ENCODE peak calls at places on chromosomes 3 and 15, in five cellular contexts. One of them, this sample, is unnamed.

GRCh38 chr15:99321477-99321876 is 70.2 kb downstream of the LRRC28 start:
- DNase-seq in activated B cell treated with CpG ODN at 0.5 μM for 24 hours: no peak
- DNase-seq in ACHN: no peak
- DNase-seq in RWPE1: no peak
- DNase-seq in Calu3: no peak
- DNase-seq in this sample: no peak

GRCh38 chr3:187296915-187297314 is 5.4 kb upstream of the MASP1 start:
- DNase-seq in activated B cell treated with CpG ODN at 0.5 μM for 24 hours: no peak
- DNase-seq in ACHN: no peak
- DNase-seq in RWPE1: no peak
- DNase-seq in Calu3: no peak
- DNase-seq in this sample: no peak

GRCh38 chr3:99413504-99413903 is 224.9 kb upstream of the COL8A1 start:
- DNase-seq in activated B cell treated with CpG ODN at 0.5 μM for 24 hours: no peak
- DNase-seq in ACHN: peak
- DNase-seq in RWPE1: peak
- DNase-seq in Calu3: no peak
- DNase-seq in this sample: no peak

GRCh38 chr3:31086698-31087097 is 192.2 kb upstream of the GADL1 start:
- DNase-seq in activated B cell treated with CpG ODN at 0.5 μM for 24 hours: no peak
- DNase-seq in ACHN: no peak
- DNase-seq in RWPE1: no peak
- DNase-seq in Calu3: no peak
- DNase-seq in this sample: no peak

GRCh38 chr3:65328148-65328547 is 640.3 kb upstream of the ADAMTS9 start:
- DNase-seq in activated B cell treated with CpG ODN at 0.5 μM for 24 hours: no peak
- DNase-seq in ACHN: no peak
- DNase-seq in RWPE1: no peak
- DNase-seq in Calu3: no peak
- DNase-seq in this sample: no peak

GRCh38 chr3:117398166-117398954 is 688.8 kb downstream of the TUSC7 start:
- DNase-seq in activated B cell treated with CpG ODN at 0.5 μM for 24 hours: no peak
- DNase-seq in ACHN: no peak
- DNase-seq in RWPE1: no peak
- DNase-seq in Calu3: no peak
- DNase-seq in this sample: no peak

GRCh38 chr15:70777156-70777926 is 14.0 kb upstream of the UACA start:
- DNase-seq in activated B cell treated with CpG ODN at 0.5 μM for 24 hours: no peak
- DNase-seq in ACHN: no peak
- DNase-seq in RWPE1: no peak
- DNase-seq in Calu3: no peak
- DNase-seq in this sample: no peak

GRCh38 chr3:196694202-196694638 is 17.8 kb downstream of the CEP19 start:
- DNase-seq in activated B cell treated with CpG ODN at 0.5 μM for 24 hours: no peak
- DNase-seq in ACHN: peak
- DNase-seq in RWPE1: peak
- DNase-seq in Calu3: no peak
- DNase-seq in this sample: no peak

GRCh38 chr3:100682056-100682853 is 27.0 kb upstream of the TFG start:
- DNase-seq in activated B cell treated with CpG ODN at 0.5 μM for 24 hours: no peak
- DNase-seq in ACHN: no peak
- DNase-seq in RWPE1: no peak
- DNase-seq in Calu3: no peak
- DNase-seq in this sample: no peak

GRCh38 chr3:64417816-64418215 is 192.6 kb upstream of the PRICKLE2 start:
- DNase-seq in activated B cell treated with CpG ODN at 0.5 μM for 24 hours: no peak
- DNase-seq in ACHN: no peak
- DNase-seq in RWPE1: peak
- DNase-seq in Calu3: no peak
- DNase-seq in this sample: no peak

GRCh38 chr3:133293397-133294107 is 106.3 kb upstream of the BFSP2 start:
- DNase-seq in activated B cell treated with CpG ODN at 0.5 μM for 24 hours: no peak
- DNase-seq in ACHN: no peak
- DNase-seq in RWPE1: no peak
- DNase-seq in Calu3: no peak
- DNase-seq in this sample: no peak

GRCh38 chr3:50189274-50189673 is 2.1 kb upstream of the GNAT1 start:
- DNase-seq in activated B cell treated with CpG ODN at 0.5 μM for 24 hours: no peak
- DNase-seq in ACHN: peak
- DNase-seq in RWPE1: peak
- DNase-seq in Calu3: peak
- DNase-seq in this sample: peak

GRCh38 chr15:74406992-74407705 is 26.6 kb downstream of the SEMA7A start:
- DNase-seq in activated B cell treated with CpG ODN at 0.5 μM for 24 hours: no peak
- DNase-seq in ACHN: peak
- DNase-seq in RWPE1: peak
- DNase-seq in Calu3: no peak
- DNase-seq in this sample: peak

GRCh38 chr15:35329521-35329921 is 216.4 kb downstream of the DPH6 start:
- DNase-seq in activated B cell treated with CpG ODN at 0.5 μM for 24 hours: no peak
- DNase-seq in ACHN: no peak
- DNase-seq in RWPE1: no peak
- DNase-seq in Calu3: no peak
- DNase-seq in this sample: no peak

GRCh38 chr15:93314245-93314644 is 225.2 kb upstream of the RGMA start:
- DNase-seq in activated B cell treated with CpG ODN at 0.5 μM for 24 hours: no peak
- DNase-seq in ACHN: no peak
- DNase-seq in RWPE1: no peak
- DNase-seq in Calu3: no peak
- DNase-seq in this sample: no peak

GRCh38 chr3:57783186-57784088 is 27.3 kb downstream of the SLMAP start:
- DNase-seq in activated B cell treated with CpG ODN at 0.5 μM for 24 hours: no peak
- DNase-seq in ACHN: no peak
- DNase-seq in RWPE1: no peak
- DNase-seq in Calu3: no peak
- DNase-seq in this sample: no peak

GRCh38 chr3:128011140-128011539 is 41.1 kb upstream of the SEC61A1 start:
- DNase-seq in activated B cell treated with CpG ODN at 0.5 μM for 24 hours: no peak
- DNase-seq in ACHN: peak
- DNase-seq in RWPE1: peak
- DNase-seq in Calu3: peak
- DNase-seq in this sample: peak

GRCh38 chr3:44929782-44930181 is 46.2 kb downstream of the ZDHHC3 start:
- DNase-seq in activated B cell treated with CpG ODN at 0.5 μM for 24 hours: no peak
- DNase-seq in ACHN: no peak
- DNase-seq in RWPE1: no peak
- DNase-seq in Calu3: no peak
- DNase-seq in this sample: no peak

GRCh38 chr3:193842832-193843446 is 249.9 kb downstream of the OPA1 start:
- DNase-seq in activated B cell treated with CpG ODN at 0.5 μM for 24 hours: no peak
- DNase-seq in ACHN: no peak
- DNase-seq in RWPE1: no peak
- DNase-seq in Calu3: no peak
- DNase-seq in this sample: no peak

GRCh38 chr3:133663569-133664313 is 2.0 kb upstream of the TOPBP1 start:
- DNase-seq in activated B cell treated with CpG ODN at 0.5 μM for 24 hours: no peak
- DNase-seq in ACHN: peak
- DNase-seq in RWPE1: peak
- DNase-seq in Calu3: peak
- DNase-seq in this sample: peak

GRCh38 chr3:11878837-11879236 is 32.2 kb upstream of the TAMM41 start:
- DNase-seq in activated B cell treated with CpG ODN at 0.5 μM for 24 hours: no peak
- DNase-seq in ACHN: peak
- DNase-seq in RWPE1: no peak
- DNase-seq in Calu3: no peak
- DNase-seq in this sample: peak

GRCh38 chr15:43941555-43941954 is 114.8 kb downstream of the WDR76 start:
- DNase-seq in activated B cell treated with CpG ODN at 0.5 μM for 24 hours: no peak
- DNase-seq in ACHN: no peak
- DNase-seq in RWPE1: no peak
- DNase-seq in Calu3: no peak
- DNase-seq in this sample: no peak

GRCh38 chr3:29128004-29128403 is 152.9 kb upstream of the RBMS3 start:
- DNase-seq in activated B cell treated with CpG ODN at 0.5 μM for 24 hours: no peak
- DNase-seq in ACHN: no peak
- DNase-seq in RWPE1: no peak
- DNase-seq in Calu3: no peak
- DNase-seq in this sample: no peak

GRCh38 chr3:136532766-136533165 is 219.4 kb downstream of the STAG1 start:
- DNase-seq in activated B cell treated with CpG ODN at 0.5 μM for 24 hours: no peak
- DNase-seq in ACHN: no peak
- DNase-seq in RWPE1: no peak
- DNase-seq in Calu3: no peak
- DNase-seq in this sample: no peak

GRCh38 chr3:169112153-169112892 is 551.2 kb downstream of the MECOM start:
- DNase-seq in activated B cell treated with CpG ODN at 0.5 μM for 24 hours: no peak
- DNase-seq in ACHN: peak
- DNase-seq in RWPE1: peak
- DNase-seq in Calu3: no peak
- DNase-seq in this sample: peak

GRCh38 chr3:135089451-135089850 is 294.4 kb downstream of the EPHB1 start:
- DNase-seq in activated B cell treated with CpG ODN at 0.5 μM for 24 hours: no peak
- DNase-seq in ACHN: no peak
- DNase-seq in RWPE1: no peak
- DNase-seq in Calu3: no peak
- DNase-seq in this sample: no peak

GRCh38 chr3:34212671-34213070 is 414.2 kb downstream of the PDCD6IP start:
- DNase-seq in activated B cell treated with CpG ODN at 0.5 μM for 24 hours: no peak
- DNase-seq in ACHN: no peak
- DNase-seq in RWPE1: no peak
- DNase-seq in Calu3: no peak
- DNase-seq in this sample: no peak

GRCh38 chr15:60396964-60397771 is 618 bp downstream of the ANXA2 start:
- DNase-seq in activated B cell treated with CpG ODN at 0.5 μM for 24 hours: peak
- DNase-seq in ACHN: peak
- DNase-seq in RWPE1: peak
- DNase-seq in Calu3: peak
- DNase-seq in this sample: peak

GRCh38 chr3:47799733-47800132 is 3.2 kb upstream of the DHX30 start:
- DNase-seq in activated B cell treated with CpG ODN at 0.5 μM for 24 hours: no peak
- DNase-seq in ACHN: peak
- DNase-seq in RWPE1: no peak
- DNase-seq in Calu3: no peak
- DNase-seq in this sample: peak

GRCh38 chr3:127491323-127491722 is 99.2 kb downstream of the TPRA1 start:
- DNase-seq in activated B cell treated with CpG ODN at 0.5 μM for 24 hours: no peak
- DNase-seq in ACHN: no peak
- DNase-seq in RWPE1: no peak
- DNase-seq in Calu3: no peak
- DNase-seq in this sample: no peak

GRCh38 chr3:138509586-138509985 is 75.2 kb downstream of the ESYT3 start:
- DNase-seq in activated B cell treated with CpG ODN at 0.5 μM for 24 hours: no peak
- DNase-seq in ACHN: no peak
- DNase-seq in RWPE1: no peak
- DNase-seq in Calu3: no peak
- DNase-seq in this sample: no peak

GRCh38 chr3:119681279-119681678 is 4.1 kb upstream of the COX17 start:
- DNase-seq in activated B cell treated with CpG ODN at 0.5 μM for 24 hours: no peak
- DNase-seq in ACHN: peak
- DNase-seq in RWPE1: peak
- DNase-seq in Calu3: peak
- DNase-seq in this sample: peak

This sample was measured in SW480.